ENCODE peak calls at places on chromosomes 13 and 19, in seven cellular contexts. One of them, this sample, is unnamed.

GRCh38 chr13:79312456-79312855 is 93.6 kb downstream of the RBM26 start:
- DNase-seq in EH: peak
- DNase-seq in epithelial cell of esophagus: no peak
- DNase-seq in EL: no peak
- DNase-seq in NB4: no peak
- DNase-seq in RPMI7951: no peak
- DNase-seq in breast epithelium: no peak
- DNase-seq in this sample: no peak

GRCh38 chr19:33444238-33444992 is 70.9 kb downstream of the CEBPG start:
- DNase-seq in EH: no peak
- DNase-seq in epithelial cell of esophagus: no peak
- DNase-seq in EL: no peak
- DNase-seq in NB4: no peak
- DNase-seq in RPMI7951: no peak
- DNase-seq in breast epithelium: no peak
- DNase-seq in this sample: no peak

GRCh38 chr13:51333421-51333820 is 6.1 kb upstream of the SERPINE3 start:
- DNase-seq in EH: no peak
- DNase-seq in epithelial cell of esophagus: no peak
- DNase-seq in EL: no peak
- DNase-seq in NB4: no peak
- DNase-seq in RPMI7951: no peak
- DNase-seq in breast epithelium: no peak
- DNase-seq in this sample: no peak

GRCh38 chr19:4908781-4909171 is 525 bp upstream of the UHRF1 start:
- DNase-seq in EH: no peak
- DNase-seq in epithelial cell of esophagus: no peak
- DNase-seq in EL: no peak
- DNase-seq in NB4: no peak
- DNase-seq in RPMI7951: no peak
- DNase-seq in breast epithelium: no peak
- DNase-seq in this sample: no peak

GRCh38 chr13:109148243-109148642 is 518.8 kb downstream of the MYO16 start:
- DNase-seq in EH: peak
- DNase-seq in epithelial cell of esophagus: peak
- DNase-seq in EL: peak
- DNase-seq in NB4: no peak
- DNase-seq in RPMI7951: no peak
- DNase-seq in breast epithelium: no peak
- DNase-seq in this sample: peak

GRCh38 chr19:42561512-42561911 is 33.2 kb downstream of the CEACAM8 start:
- DNase-seq in EH: no peak
- DNase-seq in epithelial cell of esophagus: no peak
- DNase-seq in EL: no peak
- DNase-seq in NB4: no peak
- DNase-seq in RPMI7951: no peak
- DNase-seq in breast epithelium: no peak
- DNase-seq in this sample: no peak

GRCh38 chr13:32471187-32471922 is 43.4 kb upstream of the N4BP2L1 start:
- DNase-seq in EH: no peak
- DNase-seq in epithelial cell of esophagus: no peak
- DNase-seq in EL: no peak
- DNase-seq in NB4: peak
- DNase-seq in RPMI7951: no peak
- DNase-seq in breast epithelium: no peak
- DNase-seq in this sample: peak

GRCh38 chr19:46713781-46714522 is 3.0 kb downstream of the PRKD2 start:
- DNase-seq in EH: peak
- DNase-seq in epithelial cell of esophagus: peak
- DNase-seq in EL: peak
- DNase-seq in NB4: no peak
- DNase-seq in RPMI7951: peak
- DNase-seq in breast epithelium: peak
- DNase-seq in this sample: peak

GRCh38 chr13:45040626-45041025 is 51.3 kb downstream of the GPALPP1 start:
- DNase-seq in EH: no peak
- DNase-seq in epithelial cell of esophagus: peak
- DNase-seq in EL: peak
- DNase-seq in NB4: no peak
- DNase-seq in RPMI7951: peak
- DNase-seq in breast epithelium: no peak
- DNase-seq in this sample: peak

GRCh38 chr19:18399008-18399407 is 1.6 kb upstream of the LRRC25 start:
- DNase-seq in EH: peak
- DNase-seq in epithelial cell of esophagus: peak
- DNase-seq in EL: peak
- DNase-seq in NB4: no peak
- DNase-seq in RPMI7951: peak
- DNase-seq in breast epithelium: no peak
- DNase-seq in this sample: peak

GRCh38 chr13:34114581-34114980 is 296.6 kb downstream of the RFC3 start:
- DNase-seq in EH: no peak
- DNase-seq in epithelial cell of esophagus: no peak
- DNase-seq in EL: no peak
- DNase-seq in NB4: peak
- DNase-seq in RPMI7951: no peak
- DNase-seq in breast epithelium: no peak
- DNase-seq in this sample: no peak

GRCh38 chr19:23996549-23996948 is 81.9 kb downstream of the ZNF726 start:
- DNase-seq in EH: peak
- DNase-seq in epithelial cell of esophagus: no peak
- DNase-seq in EL: peak
- DNase-seq in NB4: peak
- DNase-seq in RPMI7951: peak
- DNase-seq in breast epithelium: no peak
- DNase-seq in this sample: no peak

GRCh38 chr13:42970824-42971669 is 21.0 kb downstream of the EPSTI1 start:
- DNase-seq in EH: peak
- DNase-seq in epithelial cell of esophagus: peak
- DNase-seq in EL: peak
- DNase-seq in NB4: peak
- DNase-seq in RPMI7951: peak
- DNase-seq in breast epithelium: no peak
- DNase-seq in this sample: peak

GRCh38 chr13:51894239-51894638 is 32.5 kb downstream of the CCDC70 start:
- DNase-seq in EH: peak
- DNase-seq in epithelial cell of esophagus: no peak
- DNase-seq in EL: no peak
- DNase-seq in NB4: no peak
- DNase-seq in RPMI7951: no peak
- DNase-seq in breast epithelium: no peak
- DNase-seq in this sample: no peak

GRCh38 chr13:99978781-99979452 is 2.7 kb upstream of the ZIC2 start:
- DNase-seq in EH: no peak
- DNase-seq in epithelial cell of esophagus: no peak
- DNase-seq in EL: no peak
- DNase-seq in NB4: peak
- DNase-seq in RPMI7951: no peak
- DNase-seq in breast epithelium: peak
- DNase-seq in this sample: no peak

GRCh38 chr13:26557051-26557392 is 461 bp upstream of the WASF3 start:
- DNase-seq in EH: no peak
- DNase-seq in epithelial cell of esophagus: no peak
- DNase-seq in EL: no peak
- DNase-seq in NB4: no peak
- DNase-seq in RPMI7951: no peak
- DNase-seq in breast epithelium: no peak
- DNase-seq in this sample: no peak

GRCh38 chr19:616732-617526 is 16.4 kb downstream of the POLRMT start:
- DNase-seq in EH: no peak
- DNase-seq in epithelial cell of esophagus: no peak
- DNase-seq in EL: no peak
- DNase-seq in NB4: no peak
- DNase-seq in RPMI7951: no peak
- DNase-seq in breast epithelium: no peak
- DNase-seq in this sample: no peak

GRCh38 chr13:113837554-113838355 is 26.1 kb downstream of the GAS6 start:
- DNase-seq in EH: peak
- DNase-seq in epithelial cell of esophagus: peak
- DNase-seq in EL: peak
- DNase-seq in NB4: peak
- DNase-seq in RPMI7951: peak
- DNase-seq in breast epithelium: peak
- DNase-seq in this sample: peak

GRCh38 chr19:2608602-2608922 is 93.9 kb downstream of the GNG7 start:
- DNase-seq in EH: no peak
- DNase-seq in epithelial cell of esophagus: no peak
- DNase-seq in EL: no peak
- DNase-seq in NB4: no peak
- DNase-seq in RPMI7951: no peak
- DNase-seq in breast epithelium: no peak
- DNase-seq in this sample: no peak

GRCh38 chr13:113297370-113297871 is 382 bp downstream of the LAMP1 start:
- DNase-seq in EH: peak
- DNase-seq in epithelial cell of esophagus: peak
- DNase-seq in EL: peak
- DNase-seq in NB4: peak
- DNase-seq in RPMI7951: peak
- DNase-seq in breast epithelium: peak
- DNase-seq in this sample: peak

GRCh38 chr13:32745509-32745908 is 159.3 kb downstream of the PDS5B start:
- DNase-seq in EH: no peak
- DNase-seq in epithelial cell of esophagus: no peak
- DNase-seq in EL: no peak
- DNase-seq in NB4: no peak
- DNase-seq in RPMI7951: no peak
- DNase-seq in breast epithelium: no peak
- DNase-seq in this sample: no peak

GRCh38 chr13:101711307-101712025 is 259.0 kb downstream of the ITGBL1 start:
- DNase-seq in EH: no peak
- DNase-seq in epithelial cell of esophagus: no peak
- DNase-seq in EL: no peak
- DNase-seq in NB4: no peak
- DNase-seq in RPMI7951: no peak
- DNase-seq in breast epithelium: no peak
- DNase-seq in this sample: no peak

GRCh38 chr19:54390942-54391577 is 24.2 kb upstream of the TTYH1 start:
- DNase-seq in EH: peak
- DNase-seq in epithelial cell of esophagus: peak
- DNase-seq in EL: peak
- DNase-seq in NB4: peak
- DNase-seq in RPMI7951: peak
- DNase-seq in breast epithelium: no peak
- DNase-seq in this sample: peak

GRCh38 chr19:1445185-1445931 is 4.6 kb upstream of the APC2 start:
- DNase-seq in EH: peak
- DNase-seq in epithelial cell of esophagus: peak
- DNase-seq in EL: peak
- DNase-seq in NB4: peak
- DNase-seq in RPMI7951: peak
- DNase-seq in breast epithelium: no peak
- DNase-seq in this sample: peak

GRCh38 chr19:32012886-32013635 is 332.3 kb upstream of the ZNF507 start:
- DNase-seq in EH: no peak
- DNase-seq in epithelial cell of esophagus: no peak
- DNase-seq in EL: no peak
- DNase-seq in NB4: no peak
- DNase-seq in RPMI7951: no peak
- DNase-seq in breast epithelium: no peak
- DNase-seq in this sample: no peak

GRCh38 chr19:28519950-28520861 is 692.7 kb downstream of the UQCRFS1 start:
- DNase-seq in EH: no peak
- DNase-seq in epithelial cell of esophagus: no peak
- DNase-seq in EL: no peak
- DNase-seq in NB4: no peak
- DNase-seq in RPMI7951: no peak
- DNase-seq in breast epithelium: no peak
- DNase-seq in this sample: peak

GRCh38 chr19:8161135-8161646 is 11.8 kb upstream of the FBN3 start:
- DNase-seq in EH: peak
- DNase-seq in epithelial cell of esophagus: no peak
- DNase-seq in EL: peak
- DNase-seq in NB4: peak
- DNase-seq in RPMI7951: peak
- DNase-seq in breast epithelium: no peak
- DNase-seq in this sample: no peak

GRCh38 chr13:32320528-32320927 is 5.2 kb downstream of the BRCA2 start:
- DNase-seq in EH: no peak
- DNase-seq in epithelial cell of esophagus: no peak
- DNase-seq in EL: no peak
- DNase-seq in NB4: no peak
- DNase-seq in RPMI7951: no peak
- DNase-seq in breast epithelium: no peak
- DNase-seq in this sample: no peak

GRCh38 chr19:48749571-48750198 is 2.8 kb downstream of the FUT1 start:
- DNase-seq in EH: no peak
- DNase-seq in epithelial cell of esophagus: no peak
- DNase-seq in EL: no peak
- DNase-seq in NB4: no peak
- DNase-seq in RPMI7951: no peak
- DNase-seq in breast epithelium: no peak
- DNase-seq in this sample: no peak

GRCh38 chr19:34274827-34275625 is 20.7 kb downstream of the GARRE1 start:
- DNase-seq in EH: peak
- DNase-seq in epithelial cell of esophagus: no peak
- DNase-seq in EL: peak
- DNase-seq in NB4: no peak
- DNase-seq in RPMI7951: peak
- DNase-seq in breast epithelium: no peak
- DNase-seq in this sample: peak

GRCh38 chr13:79060216-79060615 is 345.8 kb downstream of the RBM26 start:
- DNase-seq in EH: no peak
- DNase-seq in epithelial cell of esophagus: peak
- DNase-seq in EL: no peak
- DNase-seq in NB4: no peak
- DNase-seq in RPMI7951: no peak
- DNase-seq in breast epithelium: no peak
- DNase-seq in this sample: no peak

GRCh38 chr19:52527954-52528326 is 472 bp downstream of the ZNF808 start:
- DNase-seq in EH: peak
- DNase-seq in epithelial cell of esophagus: no peak
- DNase-seq in EL: peak
- DNase-seq in NB4: no peak
- DNase-seq in RPMI7951: no peak
- DNase-seq in breast epithelium: no peak
- DNase-seq in this sample: peak

GRCh38 chr13:74104661-74105275 is 29.4 kb downstream of the KLF12 start:
- DNase-seq in EH: no peak
- DNase-seq in epithelial cell of esophagus: no peak
- DNase-seq in EL: no peak
- DNase-seq in NB4: no peak
- DNase-seq in RPMI7951: no peak
- DNase-seq in breast epithelium: no peak
- DNase-seq in this sample: no peak

GRCh38 chr19:46766569-46767317 is 20.5 kb upstream of the STRN4 start:
- DNase-seq in EH: peak
- DNase-seq in epithelial cell of esophagus: peak
- DNase-seq in EL: peak
- DNase-seq in NB4: peak
- DNase-seq in RPMI7951: peak
- DNase-seq in breast epithelium: no peak
- DNase-seq in this sample: no peak

GRCh38 chr13:113816248-113816924 is 47.5 kb downstream of the GAS6 start:
- DNase-seq in EH: no peak
- DNase-seq in epithelial cell of esophagus: no peak
- DNase-seq in EL: no peak
- DNase-seq in NB4: peak
- DNase-seq in RPMI7951: no peak
- DNase-seq in breast epithelium: no peak
- DNase-seq in this sample: no peak

This sample was measured in AG10803.